ENCODE peak calls at places on chromosomes 1 and 21, in eight cellular contexts. P is AG04449, M is stomach, S is thoracic aorta, L is choroid plexus epithelial cell, X is LNCaP clone FGC, J is prostate gland, Q is iPS DF 6.9. H is an unnamed sample.

GRCh38 chr1:76901158-76901767 is 34.0 kb downstream of the ST6GALNAC5 start:
- DNase-seq in P (no peak), M (no peak), S (no peak), L (peak), X (peak), J (peak), Q (peak), H (peak)

GRCh38 chr1:10980841-10981727 is 31.4 kb upstream of the TARDBP start:
- DNase-seq in P (no peak), M (no peak), S (no peak), L (no peak), X (no peak), J (no peak), Q (no peak), H (peak)

GRCh38 chr1:212162635-212163034 is 122.6 kb upstream of the PPP2R5A start:
- DNase-seq in P (peak), M (peak), S (no peak), L (peak), X (no peak), J (peak), Q (no peak), H (peak)

GRCh38 chr1:85330206-85330605 is 53.8 kb upstream of the BCL10 start:
- DNase-seq in P (peak), M (no peak), S (no peak), L (peak), X (no peak), J (no peak), Q (no peak), H (peak)

GRCh38 chr1:53074313-53075154 is 12.5 kb downstream of the PODN start:
- DNase-seq in P (no peak), M (peak), S (no peak), L (no peak), X (no peak), J (no peak), Q (no peak), H (no peak)

GRCh38 chr1:86018311-86018923 is 138.2 kb downstream of the COL24A1 start:
- DNase-seq in P (no peak), M (no peak), S (no peak), L (peak), X (no peak), J (peak), Q (peak), H (peak)

GRCh38 chr21:30216041-30216723 is at the start of gene CLDN8:
- DNase-seq in P (no peak), M (no peak), S (no peak), L (no peak), X (peak), J (peak), Q (no peak), H (no peak)

GRCh38 chr1:74673351-74674111 is at the start of gene ERICH3:
- DNase-seq in P (no peak), M (no peak), S (no peak), L (no peak), X (no peak), J (no peak), Q (no peak), H (peak)

GRCh38 chr21:45256912-45257672 is 30.6 kb downstream of the POFUT2 start:
- DNase-seq in P (no peak), M (no peak), S (no peak), L (peak), X (no peak), J (no peak), Q (no peak), H (no peak)

GRCh38 chr1:109793089-109793485 is 29.4 kb upstream of the EPS8L3 start:
- DNase-seq in P (no peak), M (peak), S (no peak), L (no peak), X (no peak), J (no peak), Q (no peak), H (no peak)

GRCh38 chr21:34037446-34037845 is 35.9 kb upstream of the MRPS6 start:
- DNase-seq in P (no peak), M (no peak), S (no peak), L (peak), X (no peak), J (no peak), Q (no peak), H (peak)

GRCh38 chr1:44805311-44806024 is 1.7 kb downstream of the DYNLT4 start:
- DNase-seq in P (no peak), M (no peak), S (no peak), L (no peak), X (no peak), J (no peak), Q (no peak), H (no peak)

GRCh38 chr1:203271962-203272632 is 33.2 kb upstream of the BTG2 start:
- DNase-seq in P (no peak), M (no peak), S (no peak), L (no peak), X (no peak), J (no peak), Q (no peak), H (no peak)

GRCh38 chr1:209048961-209049669 is 534.4 kb upstream of the CAMK1G start:
- DNase-seq in P (no peak), M (no peak), S (no peak), L (peak), X (no peak), J (no peak), Q (no peak), H (no peak)

GRCh38 chr1:93518516-93518915 is 70.6 kb downstream of the FNBP1L start:
- DNase-seq in P (no peak), M (no peak), S (no peak), L (no peak), X (no peak), J (no peak), Q (no peak), H (no peak)

GRCh38 chr1:1080122-1080753 is 6.1 kb upstream of the RNF223 start:
- DNase-seq in P (no peak), M (peak), S (no peak), L (peak), X (no peak), J (no peak), Q (no peak), H (peak)

DNA sequence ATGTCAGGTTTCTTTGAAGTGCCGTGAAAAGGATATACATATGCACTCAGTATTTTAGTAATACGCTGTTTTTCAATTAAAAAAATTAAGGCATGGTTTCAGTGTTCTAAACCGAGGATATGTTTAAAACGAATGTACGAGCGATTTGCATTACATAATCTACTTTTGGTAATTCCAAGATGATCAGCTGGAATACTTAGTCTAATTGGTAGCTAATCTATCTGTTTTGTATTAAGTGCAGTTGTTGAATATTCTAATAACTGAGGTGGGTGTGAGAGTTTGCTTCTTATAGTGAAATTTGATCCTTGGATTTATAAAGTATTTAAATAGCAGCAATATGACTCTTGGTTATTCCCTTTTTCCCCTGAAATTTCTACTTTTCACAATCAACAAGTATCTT is 1.3 kb downstream of the RNF2 start:
- DNase-seq in P (no peak), M (no peak), S (no peak), L (no peak), X (no peak), J (no peak), Q (no peak), H (no peak)
- H3K4me3 ChIP-seq in P (peak), M (peak), S (peak), L (peak), X (peak), J (peak), Q (peak), H (peak)

GRCh38 chr1:224542783-224543440 is 73.2 kb upstream of the CNIH3 start:
- DNase-seq in P (peak), M (no peak), S (no peak), L (peak), X (no peak), J (no peak), Q (no peak), H (peak)

GRCh38 chr1:224541072-224541790 is 74.9 kb upstream of the CNIH3 start:
- DNase-seq in P (no peak), M (no peak), S (no peak), L (no peak), X (no peak), J (no peak), Q (no peak), H (no peak)

GRCh38 chr1:224541901-224542610 is 74.1 kb upstream of the CNIH3 start:
- DNase-seq in P (no peak), M (no peak), S (no peak), L (no peak), X (no peak), J (no peak), Q (no peak), H (peak)

GRCh38 chr1:224540535-224540934 is 75.6 kb upstream of the CNIH3 start:
- DNase-seq in P (no peak), M (no peak), S (no peak), L (no peak), X (peak), J (no peak), Q (no peak), H (no peak)

DNA sequence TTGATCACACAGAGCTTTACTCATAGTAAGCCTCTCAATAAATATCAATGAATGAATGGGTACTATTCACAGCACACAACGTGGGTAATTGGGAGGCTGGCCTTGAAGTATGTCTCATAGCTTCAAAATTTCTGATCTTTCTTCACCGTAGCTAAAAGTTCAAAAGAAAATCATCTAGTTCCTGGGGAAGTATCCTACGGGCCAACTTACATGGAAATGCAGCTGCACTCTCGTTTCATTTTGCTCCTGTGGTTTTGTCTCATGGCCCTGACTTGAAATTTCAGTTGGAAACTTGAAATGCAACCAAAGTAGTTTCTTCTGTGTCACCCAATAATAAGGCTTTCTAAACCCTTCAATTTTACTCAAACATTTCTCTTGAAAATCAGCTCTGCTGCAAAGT is 76.1 kb upstream of the CNIH3 start:
- DNase-seq in P (no peak), M (no peak), S (no peak), L (peak), X (no peak), J (no peak), Q (no peak), H (peak)
- H3K4me3 ChIP-seq in P (no peak), M (no peak), S (no peak), L (no peak), X (no peak), J (no peak), Q (no peak), H (no peak)

DNA sequence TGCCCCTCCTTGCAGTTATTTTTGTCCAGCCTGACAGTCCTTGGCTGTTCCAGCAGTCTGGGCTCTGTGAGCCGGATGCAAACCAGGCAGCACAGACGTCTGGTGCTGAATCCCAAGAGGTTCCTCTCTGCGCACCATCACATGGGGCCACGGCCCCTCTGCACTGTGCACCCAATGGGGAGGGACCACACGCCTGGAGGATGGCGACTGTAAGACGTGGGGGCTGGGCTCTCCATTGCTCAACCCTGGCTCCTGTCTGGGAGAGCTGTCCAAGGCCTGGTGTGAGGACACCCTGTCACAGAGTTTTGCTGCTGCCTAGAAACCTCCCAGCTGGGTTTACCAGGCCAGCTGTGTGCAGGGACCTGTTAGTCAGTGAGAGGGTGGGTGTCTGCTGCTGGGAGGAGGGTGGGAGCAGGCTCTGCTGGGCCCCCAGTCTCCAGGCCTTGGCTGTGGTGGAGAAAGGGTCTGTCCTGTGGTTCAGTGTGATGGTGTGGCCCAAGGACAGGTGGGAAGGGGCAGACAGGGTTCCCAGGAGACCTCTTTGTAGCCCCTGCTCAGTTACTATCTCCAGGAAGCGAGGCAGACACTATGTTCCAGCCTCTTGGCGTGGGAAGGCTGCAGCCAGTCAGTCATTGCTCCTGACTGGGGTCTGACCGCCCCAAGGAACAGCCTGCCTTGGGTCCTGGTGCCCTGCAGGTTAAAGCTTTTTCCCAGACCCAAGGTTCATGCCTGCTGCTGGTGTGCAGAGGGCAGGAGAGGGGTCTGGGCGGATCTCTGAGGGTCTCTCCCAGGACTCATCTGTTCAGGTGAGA is 13.8 kb downstream of the HEYL start:
- DNase-seq in P (no peak), M (peak), S (peak), L (peak), X (no peak), J (no peak), Q (no peak), H (peak)
- H3K4me3 ChIP-seq in P (no peak), M (no peak), S (peak), L (no peak), X (no peak), J (no peak), Q (no peak), H (no peak)

GRCh38 chr1:14996133-14997050 is 157.2 kb upstream of the TMEM51 start:
- DNase-seq in P (no peak), M (no peak), S (no peak), L (peak), X (no peak), J (no peak), Q (no peak), H (peak)
- H3K4me3 ChIP-seq in P (no peak), M (no peak), S (no peak), L (no peak), X (no peak), J (no peak), Q (no peak), H (no peak)

GRCh38 chr1:161018631-161018930 is 2.4 kb downstream of the F11R start:
- DNase-seq in P (no peak), M (no peak), S (no peak), L (no peak), X (no peak), J (no peak), Q (no peak), H (no peak)

GRCh38 chr1:161021168-161021958 is 411 bp upstream of the F11R start:
- DNase-seq in P (no peak), M (peak), S (no peak), L (peak), X (peak), J (peak), Q (peak), H (no peak)

GRCh38 chr1:161020573-161021167 is at the start of gene F11R:
- DNase-seq in P (no peak), M (peak), S (no peak), L (peak), X (peak), J (peak), Q (no peak), H (no peak)

GRCh38 chr1:161019767-161020572 is 982 bp downstream of the F11R start:
- DNase-seq in P (no peak), M (no peak), S (no peak), L (peak), X (no peak), J (peak), Q (no peak), H (no peak)

DNA sequence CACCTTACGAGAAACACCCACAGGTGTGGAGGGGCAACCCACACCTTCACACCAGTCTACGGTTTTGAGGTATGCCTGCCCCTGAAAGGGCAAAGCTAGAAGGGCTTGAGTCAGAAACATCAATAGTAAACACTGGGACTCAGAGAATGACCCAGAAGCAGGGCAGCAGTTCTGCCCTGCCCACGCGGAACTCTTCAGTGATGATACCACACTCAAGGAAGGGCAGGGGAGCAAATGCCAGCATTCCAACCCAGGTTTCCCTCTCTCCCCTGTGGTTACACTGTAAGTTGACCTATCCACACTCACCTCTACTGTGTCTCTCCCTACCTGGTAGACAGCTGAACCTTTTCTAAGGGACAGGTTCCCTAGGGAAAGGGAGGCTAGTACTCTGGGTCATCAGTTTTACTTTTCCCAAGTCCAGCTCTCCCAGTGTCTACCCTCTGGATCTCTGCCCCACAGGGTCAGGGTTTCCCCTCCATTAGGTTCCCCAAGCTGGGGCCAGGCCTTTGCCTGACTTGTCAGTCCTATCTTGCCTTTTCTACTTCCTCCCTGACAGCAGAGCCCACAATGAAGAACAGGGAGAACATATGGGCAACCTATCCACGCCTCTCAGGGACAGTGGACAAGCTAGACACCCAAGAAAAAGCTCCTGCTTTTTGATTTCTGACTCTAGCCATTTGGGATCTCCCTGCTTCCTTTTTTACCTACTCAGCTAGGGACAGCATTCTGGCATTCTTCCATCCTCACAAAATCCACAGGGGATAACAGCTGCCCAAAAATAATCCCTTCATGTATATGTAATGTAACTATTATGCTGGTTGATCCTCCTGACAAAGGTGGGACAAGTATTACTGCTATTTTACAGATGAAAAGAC is 3.0 kb downstream of the F11R start:
- DNase-seq in P (no peak), M (no peak), S (no peak), L (no peak), X (no peak), J (no peak), Q (no peak), H (no peak)
- H3K4me3 ChIP-seq in P (no peak), M (peak), S (no peak), L (no peak), X (no peak), J (no peak), Q (no peak), H (no peak)